ENCODE peak calls at places on chromosomes 13 and 19, in eight cellular contexts. H is CD8-positive, alpha-beta T cell; A is pancreas; T is ascending aorta; L is PC-3; W is heart left ventricle; Q is mucosa of descending colon; B is sigmoid colon. Z is an unnamed sample.
A peak's percentile ranks its signal among the peaks of the same experiment; 100 is the strongest.

GRCh38 chr13:20006206-20006605 is 47.7 kb downstream of the ZMYM2 start:
- DNase-seq in A (no peak), H (no peak), Q (no peak), T (no peak), L (peak; percentile 39), B (no peak), W (no peak), Z (no peak)

GRCh38 chr13:40394304-40394983 is 272.0 kb downstream of the FOXO1 start:
- DNase-seq in W (no peak), H (no peak), Q (no peak), T (no peak), L (peak; percentile 35), B (no peak), A (no peak), Z (no peak)

GRCh38 chr19:56217039-56217949 is 15.2 kb downstream of the ZSCAN5C start:
- DNase-seq in W (no peak), L (no peak), B (no peak), A (no peak), Q (peak; percentile 19), T (no peak), H (no peak), Z (no peak)

GRCh38 chr13:97257800-97258799 is 36.0 kb downstream of the MBNL2 start:
- DNase-seq in T (peak; percentile 87), A (peak; percentile 81), B (peak; percentile 83), Q (no peak), W (peak; percentile 80), L (peak; percentile 82), H (no peak), Z (no peak)

GRCh38 chr13:97148894-97149293 is 73.2 kb upstream of the MBNL2 start:
- DNase-seq in W (no peak), Q (no peak), H (no peak), B (no peak), L (no peak), A (no peak), T (no peak), Z (no peak)

GRCh38 chr19:3984908-3985642 is at the start of gene EEF2:
- DNase-seq in L (peak; percentile 87), A (peak; percentile 82), Q (peak; percentile 93), B (peak; percentile 95), T (peak; percentile 92), W (peak; percentile 91), H (peak; percentile 89), Z (peak; percentile 93)

GRCh38 chr13:113860579-113861432 is 3.1 kb downstream of the GAS6 start:
- DNase-seq in B (no peak), W (no peak), T (no peak), H (no peak), A (no peak), Q (peak; percentile 88), L (peak; percentile 11), Z (peak; percentile 80)

GRCh38 chr19:21765151-21765550 is 2.2 kb downstream of the ZNF100 start:
- DNase-seq in W (no peak), H (no peak), L (no peak), B (no peak), A (no peak), T (no peak), Q (no peak), Z (no peak)

GRCh38 chr19:16628984-16629691 is 1.1 kb upstream of the MED26 start:
- DNase-seq in A (peak; percentile 43), H (no peak), T (no peak), L (no peak), Q (peak; percentile 54), W (peak; percentile 48), B (peak; percentile 88), Z (no peak)

GRCh38 chr19:54739587-54740497 is 1.5 kb downstream of the KIR2DL3 start:
- DNase-seq in T (no peak), H (no peak), L (no peak), B (no peak), A (no peak), W (no peak), Q (no peak), Z (no peak)

GRCh38 chr19:32526895-32527294 is 54.1 kb upstream of the PDCD5 start:
- DNase-seq in B (no peak), H (no peak), L (no peak), A (no peak), W (no peak), Q (no peak), T (no peak), Z (no peak)

GRCh38 chr19:18389095-18389735 is 3.3 kb downstream of the GDF15 start:
- DNase-seq in H (no peak), Q (no peak), T (no peak), A (no peak), B (no peak), W (no peak), L (no peak), Z (no peak)

GRCh38 chr13:50396001-50396400 is 380.8 kb downstream of the KCNRG start:
- DNase-seq in B (no peak), L (no peak), A (no peak), T (no peak), W (no peak), Q (no peak), H (no peak), Z (no peak)

GRCh38 chr19:5967994-5968430 is 9.9 kb downstream of the RANBP3 start:
- DNase-seq in Q (no peak), L (peak; percentile 81), H (peak; percentile 46), A (no peak), T (no peak), W (no peak), B (peak; percentile 85), Z (no peak)

GRCh38 chr19:17687141-17687856 is 855 bp downstream of the UNC13A start:
- DNase-seq in L (no peak), H (no peak), A (no peak), W (no peak), T (no peak), Q (no peak), B (no peak), Z (no peak)

GRCh38 chr13:59121507-59121906 is 1042.2 kb downstream of the DIAPH3 start:
- DNase-seq in B (no peak), T (no peak), W (no peak), A (no peak), H (no peak), Q (no peak), L (peak; percentile 12), Z (no peak)

GRCh38 chr19:46863818-46864629 is 3.2 kb downstream of the ARHGAP35 start:
- DNase-seq in A (no peak), H (no peak), B (peak; percentile 60), Q (peak; percentile 36), T (no peak), L (peak; percentile 73), W (no peak), Z (peak; percentile 73)

GRCh38 chr13:29929062-29929847 is 78.8 kb upstream of the UBL3 start:
- DNase-seq in Q (no peak), L (no peak), B (no peak), H (no peak), A (no peak), T (no peak), W (no peak), Z (no peak)

GRCh38 chr19:15815306-15815705 is at the start of gene OR10H1:
- DNase-seq in L (peak; percentile 76), W (no peak), Q (no peak), A (peak; percentile 78), H (no peak), T (no peak), B (no peak), Z (no peak)

GRCh38 chr13:97880298-97880675 is 73.2 kb upstream of the IPO5 start:
- DNase-seq in A (no peak), T (no peak), L (peak; percentile 62), H (no peak), B (no peak), Q (no peak), W (no peak), Z (no peak)

DNA sequence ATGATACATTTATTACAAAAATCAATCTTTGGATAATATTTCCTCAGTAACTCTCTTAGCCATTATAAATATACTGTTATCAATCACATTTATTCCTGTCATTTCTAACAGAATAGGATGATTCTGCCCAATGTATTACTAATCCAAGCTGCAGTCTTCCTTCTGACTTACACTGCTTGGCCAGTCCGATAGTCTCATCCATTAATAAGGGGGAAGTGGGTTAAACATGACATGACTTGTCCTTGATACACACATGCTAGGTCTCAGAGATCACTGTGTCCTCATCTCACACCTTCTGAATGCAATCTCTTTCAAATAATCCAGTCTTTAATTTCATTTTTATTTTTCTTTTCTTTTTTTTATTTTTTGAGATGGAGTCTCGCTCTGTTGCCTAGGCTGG is 18.8 kb downstream of the SACS start:
- DNase-seq in H (no peak), B (no peak), Q (no peak), L (no peak), A (no peak), W (no peak), T (no peak), Z (no peak)
- TF ChIP-seq CTCF in H (no peak), B (no peak), Q (no peak), L (no peak), A (no peak), W (no peak), T (no peak), Z (no peak)

DNA sequence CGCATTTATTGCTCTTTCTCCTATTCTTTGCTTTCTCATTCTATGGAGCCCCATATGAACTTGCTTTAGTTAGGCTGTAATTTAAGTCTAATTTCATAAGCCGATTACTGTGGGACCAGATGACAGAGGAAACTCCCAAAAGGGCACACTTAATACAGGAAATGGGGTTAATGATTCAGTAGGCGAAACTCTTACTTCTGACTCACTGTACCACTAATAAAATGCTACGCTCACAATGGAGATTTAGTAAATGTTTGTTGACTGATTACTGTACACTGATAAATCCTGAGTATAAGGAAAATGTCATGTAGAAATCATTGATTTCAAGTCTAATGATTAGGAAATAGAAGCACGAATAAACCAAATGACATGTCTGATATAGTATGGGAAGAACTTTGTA is 276.4 kb downstream of the KLF5 start:
- DNase-seq in W (no peak), A (no peak), B (no peak), H (no peak), L (peak; percentile 90), Q (no peak), T (no peak), Z (no peak)
- H3K4me3 ChIP-seq in W (no peak overlapping the region), A (no peak overlapping the region), B (no peak overlapping the region), H (no peak overlapping the region), L (no peak overlapping the region), Q (no peak overlapping the region), T (no peak overlapping the region), Z (no peak overlapping the region)

GRCh38 chr13:106145070-106145469 is 390.4 kb downstream of the EFNB2 start:
- DNase-seq in B (no peak), H (no peak), T (no peak), Q (no peak), L (no peak), A (no peak), W (no peak), Z (no peak)
- H3K9me3 ChIP-seq in B (no peaks in the 10 kb centered on the region), H (no peaks in the 10 kb centered on the region), T (no peaks in the 10 kb centered on the region), Q (no peaks in the 10 kb centered on the region), L (no peaks in the 10 kb centered on the region), A (no peaks in the 10 kb centered on the region), W (no peaks in the 10 kb centered on the region), Z (no peaks in the 10 kb centered on the region)

DNA sequence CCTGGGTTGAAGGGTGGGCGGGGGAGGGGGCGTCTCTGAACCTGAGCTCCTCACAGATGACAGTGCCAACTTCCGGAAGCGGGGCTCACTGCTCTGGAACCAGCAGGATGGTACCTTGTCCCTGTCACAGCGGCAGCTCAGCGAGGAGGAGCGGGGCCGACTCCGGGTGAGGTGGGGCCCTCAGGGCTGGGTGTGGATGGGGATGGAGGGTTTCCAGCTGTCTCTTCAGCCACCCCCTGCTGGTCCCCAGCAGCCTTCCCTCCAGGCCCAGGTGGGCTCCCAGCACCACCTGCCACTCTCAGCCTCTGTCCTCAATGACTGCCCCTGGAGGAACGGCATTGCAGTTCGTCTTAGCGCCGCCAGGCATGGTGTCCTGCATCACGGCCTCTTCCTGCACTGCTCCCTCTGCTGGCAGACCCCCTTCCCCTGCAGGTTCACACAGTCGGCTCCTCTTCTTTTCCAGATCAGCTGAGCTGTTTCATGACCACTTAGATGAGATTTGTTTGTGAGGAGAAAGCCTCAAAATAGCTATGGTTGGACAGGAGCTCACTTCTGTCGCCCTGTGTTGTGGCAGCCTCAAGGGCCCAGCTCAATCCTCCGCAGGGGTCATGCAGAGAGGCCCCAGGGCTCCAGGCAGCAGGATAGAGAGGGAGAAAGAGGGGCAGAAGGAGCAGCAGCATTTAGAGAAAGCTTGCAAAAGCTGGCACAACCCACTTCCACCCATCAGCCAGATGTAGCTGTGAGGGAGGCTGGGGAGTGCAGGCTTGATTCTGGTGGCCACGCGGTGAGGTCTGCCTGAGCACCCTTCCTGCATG is 2.5 kb upstream of the GARIN5A start:
- DNase-seq in L (peak; percentile 38), W (no peak), B (no peak), T (no peak), Q (no peak), A (no peak), H (no peak), Z (peak; percentile 63)
- TF ChIP-seq CTCF in L (peak; percentile 80), W (peak; percentile 63), B (no peak), T (no peak), Q (no peak), A (no peak), H (no peak), Z (peak; percentile 26)